ENCODE peak calls at places on chromosomes 16 and 17, in eight cellular contexts. F is astrocyte of the spinal cord, E is dorsolateral prefrontal cortex, R is brain microvascular endothelial cell, W is left ventricle myocardium inferior, B is upper lobe of right lung, O is endodermal cell, D is mucosa of descending colon. V is an unnamed sample.

GRCh38 chr16:17556276-17557052 is 85.7 kb upstream of the XYLT1 start:
- DNase-seq in D (no peak), B (no peak), W (no peak), F (peak), O (peak), E (no peak), R (peak), V (peak)

GRCh38 chr16:23948949-23949392 is 113.2 kb downstream of the PRKCB start:
- DNase-seq in F (no peak), R (no peak), E (no peak), O (no peak), B (no peak), W (no peak), D (no peak), V (no peak)

GRCh38 chr16:71473891-71474290 is 11.8 kb upstream of the ZNF23 start:
- DNase-seq in O (no peak), E (no peak), B (no peak), F (peak), R (no peak), W (no peak), D (no peak), V (no peak)

GRCh38 chr16:84925092-84925772 is 86.1 kb downstream of the ZDHHC7 start:
- DNase-seq in B (peak), O (peak), W (peak), D (peak), R (no peak), E (no peak), F (no peak), V (peak)

GRCh38 chr17:48002208-48002919 is 31.5 kb downstream of the CDK5RAP3 start:
- DNase-seq in E (no peak), W (no peak), F (peak), B (no peak), O (no peak), R (peak), D (no peak), V (peak)

GRCh38 chr16:27698266-27698665 is 148.3 kb downstream of the KATNIP start:
- DNase-seq in B (peak), D (no peak), E (no peak), O (peak), R (no peak), F (no peak), W (no peak), V (peak)

GRCh38 chr17:75525806-75526554 is 483 bp downstream of the LLGL2 start:
- DNase-seq in B (peak), O (peak), D (peak), W (no peak), R (no peak), E (no peak), F (no peak), V (no peak)

GRCh38 chr16:72467157-72467759 is 295.3 kb upstream of the PMFBP1 start:
- DNase-seq in E (no peak), W (no peak), R (peak), B (no peak), D (no peak), O (peak), F (peak), V (peak)

GRCh38 chr16:27801259-27801945 is 251.5 kb downstream of the KATNIP start:
- DNase-seq in O (no peak), F (no peak), R (no peak), D (no peak), B (no peak), W (no peak), E (no peak), V (no peak)

GRCh38 chr16:27359615-27360014 is 42.4 kb upstream of the IL21R start:
- DNase-seq in E (no peak), O (no peak), D (no peak), W (no peak), B (no peak), F (no peak), R (no peak), V (no peak)

GRCh38 chr16:86930663-86931062 is 352.3 kb downstream of the FOXL1 start:
- DNase-seq in E (no peak), F (no peak), W (no peak), O (no peak), D (no peak), R (no peak), B (no peak), V (no peak)

GRCh38 chr17:17545031-17545820 is 46.3 kb downstream of the PEMT start:
- DNase-seq in O (no peak), D (no peak), F (peak), B (no peak), R (peak), W (no peak), E (peak), V (peak)

GRCh38 chr17:30793282-30793977 is 31.1 kb downstream of the CRLF3 start:
- DNase-seq in B (no peak), O (no peak), R (no peak), E (no peak), F (no peak), D (no peak), W (no peak), V (no peak)

GRCh38 chr17:38320482-38320881 is 23.3 kb downstream of the GPR179 start:
- DNase-seq in F (no peak), D (no peak), W (no peak), O (no peak), R (no peak), B (peak), E (no peak), V (no peak)

GRCh38 chr17:13698832-13699231 is 97.1 kb upstream of the HS3ST3A1 start:
- DNase-seq in O (peak), R (no peak), F (no peak), W (no peak), E (no peak), D (no peak), B (no peak), V (no peak)

GRCh38 chr16:89923640-89924297 is 627 bp downstream of the TUBB3 start:
- DNase-seq in O (peak), F (no peak), B (no peak), D (no peak), W (no peak), R (no peak), E (no peak), V (no peak)

GRCh38 chr16:89922884-89923639 is at the start of gene TUBB3:
- DNase-seq in E (peak), B (peak), W (peak), R (peak), F (peak), O (peak), D (peak), V (peak)

GRCh38 chr16:89924298-89924924 is 1.3 kb downstream of the TUBB3 start:
- DNase-seq in W (no peak), R (no peak), F (peak), E (peak), B (no peak), D (peak), O (peak), V (peak)

GRCh38 chr16:89924925-89925307 is 1.8 kb downstream of the TUBB3 start:
- DNase-seq in R (no peak), W (no peak), D (no peak), O (peak), E (no peak), F (no peak), B (no peak), V (no peak)

GRCh38 chr16:89925596-89926079 is 2.5 kb downstream of the TUBB3 start:
- DNase-seq in E (no peak), O (no peak), R (no peak), F (no peak), B (no peak), W (no peak), D (no peak), V (peak)
- TF ChIP-seq CTCF in E (no peak), O (peak), R (peak), F (no peak), B (no peak), W (no peak), D (no peak), V (no peak)

DNA sequence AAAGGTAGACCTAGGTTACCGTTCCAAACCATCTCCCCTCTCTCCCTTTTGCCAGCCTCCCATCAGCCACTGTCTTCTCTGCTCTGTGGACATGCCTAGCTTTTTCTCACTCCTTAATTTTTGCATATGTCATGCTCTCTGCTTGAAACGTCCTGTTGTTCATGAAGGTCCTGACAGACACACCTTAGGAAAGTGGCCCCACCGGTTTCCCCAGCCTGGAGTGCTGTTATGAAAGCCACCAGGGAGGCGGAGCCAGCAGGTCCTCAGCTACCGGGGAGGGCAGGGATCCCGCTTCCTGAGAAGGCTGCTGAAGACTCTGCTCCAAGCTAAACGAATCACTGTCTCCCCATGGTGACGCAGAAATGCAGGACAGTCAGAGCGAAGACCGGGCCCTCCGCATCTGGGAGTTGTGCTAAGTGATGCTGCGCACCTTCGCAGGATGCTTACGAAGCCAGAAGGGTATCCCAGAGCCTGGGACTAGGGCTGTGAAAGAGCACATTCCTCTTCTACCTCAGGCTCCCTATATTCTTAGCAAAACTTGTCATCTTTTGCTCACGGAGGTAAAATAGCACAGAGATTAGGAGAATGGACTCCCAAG is 2.3 kb upstream of the SLC16A11 start:
- DNase-seq in R (no peak), E (peak), W (no peak), O (peak), B (peak), F (no peak), D (peak), V (peak)
- H3K4me3 ChIP-seq in R (no peak), E (peak), W (peak), O (peak), B (peak), F (no peak), D (no peak), V (peak)

GRCh38 chr17:42748202-42748905 is 3.5 kb upstream of the EZH1 start:
- DNase-seq in B (no peak), W (no peak), R (no peak), O (no peak), D (no peak), E (no peak), F (no peak), V (no peak)

GRCh38 chr17:42740699-42741098 is 4.1 kb downstream of the EZH1 start:
- DNase-seq in F (no peak), D (no peak), O (no peak), E (no peak), W (no peak), B (no peak), R (no peak), V (no peak)

GRCh38 chr17:42744806-42745617 is at the start of gene EZH1:
- DNase-seq in F (peak), B (peak), D (peak), W (peak), R (peak), E (peak), O (peak), V (peak)

GRCh38 chr17:42744283-42744805 is 496 bp downstream of the EZH1 start:
- DNase-seq in W (peak), D (peak), R (no peak), O (no peak), F (peak), E (peak), B (peak), V (peak)

DNA sequence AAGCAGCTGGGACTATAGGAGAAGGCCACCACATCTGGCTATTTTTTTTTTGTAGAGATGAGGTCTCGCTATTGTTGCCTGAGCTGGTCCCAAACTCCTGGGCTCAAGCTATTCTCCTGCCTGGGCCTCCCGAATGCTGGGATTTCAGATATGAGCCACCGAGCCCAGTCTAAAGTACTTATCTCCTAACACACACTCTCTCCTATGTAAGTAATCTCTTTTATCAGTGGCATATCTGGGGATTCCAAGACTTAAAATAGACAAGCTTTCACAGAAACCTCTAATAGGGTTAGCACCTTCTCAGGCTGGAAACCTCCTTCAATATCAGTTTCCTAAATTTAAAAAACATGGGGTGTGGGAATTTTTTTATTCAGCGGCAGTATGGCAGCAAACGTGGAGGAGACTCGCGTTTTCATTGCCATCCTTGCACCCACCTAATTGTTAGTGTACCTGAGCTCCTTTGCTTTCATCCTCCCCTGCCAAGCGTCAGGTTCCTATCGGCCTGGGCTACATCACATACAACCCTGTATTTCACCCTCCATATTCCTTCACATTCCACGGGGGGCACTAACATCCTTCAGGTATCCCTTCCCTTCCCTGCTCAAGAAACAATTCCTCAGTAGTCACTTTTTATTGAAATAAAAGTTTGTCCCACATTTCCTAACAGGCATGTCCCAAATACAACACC is 1.1 kb downstream of the EZH1 start:
- DNase-seq in E (no peak), R (no peak), F (no peak), B (no peak), D (no peak), W (no peak), O (no peak), V (no peak)
- TF ChIP-seq CTCF in E (peak), R (peak), F (no peak), B (no peak), D (no peak), W (no peak), O (peak), V (peak)

GRCh38 chr17:68182016-68182315 is 65.9 kb upstream of the AMZ2 start:
- DNase-seq in R (no peak), W (no peak), F (no peak), B (no peak), E (no peak), O (no peak), D (no peak), V (no peak)
- H3K4me3 ChIP-seq in R (no peak), W (no peak), F (no peak), B (peak), E (no peak), O (no peak), D (no peak), V (no peak)

DNA sequence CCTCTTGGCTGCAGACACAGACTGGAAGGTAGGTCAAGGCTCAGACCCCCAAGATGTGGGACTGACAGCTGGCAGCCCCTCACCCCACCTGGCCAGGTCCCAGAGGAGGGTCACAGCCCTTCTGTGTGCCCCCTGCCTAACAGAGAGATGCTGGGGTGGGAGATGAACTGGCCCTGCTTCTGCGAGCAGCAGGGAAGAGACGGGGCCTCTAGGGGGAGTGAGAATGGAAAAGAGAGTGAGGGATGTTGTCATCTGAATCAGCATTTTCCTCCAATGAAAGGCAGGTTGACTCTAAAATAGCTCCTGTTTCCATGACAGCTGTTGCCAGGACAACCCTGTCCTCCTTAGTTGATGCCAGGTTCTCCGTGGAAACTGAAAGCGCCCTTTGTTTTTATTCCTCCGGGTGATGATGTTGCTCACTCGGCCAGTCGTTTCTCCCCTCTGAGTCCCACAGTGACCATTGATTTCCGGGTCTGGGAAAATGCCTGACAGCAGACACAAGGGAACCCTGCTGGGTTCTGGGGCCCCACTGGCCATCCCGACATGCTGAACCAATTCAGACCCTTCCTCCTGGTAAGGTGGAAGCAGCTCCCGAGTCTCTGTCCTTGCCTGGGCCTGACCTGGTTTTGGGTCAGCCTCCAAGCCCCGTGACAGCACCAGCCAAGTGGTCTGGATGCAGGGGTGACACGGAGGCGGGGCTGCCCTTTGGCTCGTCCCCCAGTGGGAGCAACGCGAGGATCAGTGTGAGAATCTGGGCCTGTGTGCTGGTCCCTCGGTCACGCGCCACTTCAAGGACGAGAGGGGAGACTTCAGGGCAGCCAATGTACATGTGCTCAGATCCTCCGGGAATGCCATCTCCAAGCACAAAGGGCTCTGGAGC is 4.7 kb upstream of the NDRG4 start:
- DNase-seq in F (peak), W (peak), E (peak), D (no peak), O (peak), B (peak), R (peak), V (peak)
- TF ChIP-seq CTCF in F (peak), W (peak), E (peak), D (no peak), O (peak), B (no peak), R (peak), V (peak)

GRCh38 chr17:57360266-57360665 is 103.9 kb downstream of the MSI2 start:
- DNase-seq in W (no peak), B (no peak), O (no peak), R (no peak), F (no peak), E (no peak), D (no peak), V (no peak)

GRCh38 chr17:57356153-57356721 is 99.9 kb downstream of the MSI2 start:
- DNase-seq in R (no peak), B (no peak), O (no peak), W (no peak), D (no peak), F (no peak), E (no peak), V (no peak)

GRCh38 chr17:57356722-57357391 is 100.5 kb downstream of the MSI2 start:
- DNase-seq in W (no peak), O (peak), R (no peak), F (peak), D (no peak), B (no peak), E (peak), V (peak)

GRCh38 chr17:57357392-57357784 is 101.1 kb downstream of the MSI2 start:
- DNase-seq in F (peak), W (peak), B (peak), E (peak), O (no peak), R (no peak), D (no peak), V (no peak)

GRCh38 chr17:57357830-57358426 is 101.6 kb downstream of the MSI2 start:
- DNase-seq in O (no peak), W (no peak), E (no peak), B (no peak), D (no peak), F (no peak), R (no peak), V (no peak)
- H3K4me3 ChIP-seq in O (no peak), W (no peak), E (no peak), B (no peak), D (no peak), F (no peak), R (no peak), V (no peak)

GRCh38 chr16:68445458-68445857 is 2.9 kb downstream of the SMPD3 start:
- DNase-seq in B (no peak), R (peak), O (peak), F (no peak), E (peak), W (no peak), D (no peak), V (peak)
- TF ChIP-seq CTCF in B (peak), R (peak), O (peak), F (peak), E (peak), W (peak), D (peak), V (peak)

GRCh38 chr17:1260762-1261161 is 9.5 kb upstream of the BHLHA9 start:
- DNase-seq in O (no peak), E (no peak), R (no peak), D (no peak), B (no peak), F (no peak), W (no peak), V (no peak)

GRCh38 chr17:1256699-1257098 is 13.5 kb upstream of the BHLHA9 start:
- DNase-seq in D (no peak), B (no peak), E (no peak), R (no peak), O (no peak), W (no peak), F (no peak), V (no peak)

GRCh38 chr17:1255041-1255440 is 15.2 kb upstream of the BHLHA9 start:
- DNase-seq in O (no peak), B (no peak), W (no peak), F (no peak), R (no peak), D (no peak), E (no peak), V (no peak)

GRCh38 chr17:1264196-1264595 is 6.0 kb upstream of the BHLHA9 start:
- DNase-seq in W (no peak), O (peak), B (no peak), E (no peak), R (no peak), F (no peak), D (no peak), V (no peak)

DNA sequence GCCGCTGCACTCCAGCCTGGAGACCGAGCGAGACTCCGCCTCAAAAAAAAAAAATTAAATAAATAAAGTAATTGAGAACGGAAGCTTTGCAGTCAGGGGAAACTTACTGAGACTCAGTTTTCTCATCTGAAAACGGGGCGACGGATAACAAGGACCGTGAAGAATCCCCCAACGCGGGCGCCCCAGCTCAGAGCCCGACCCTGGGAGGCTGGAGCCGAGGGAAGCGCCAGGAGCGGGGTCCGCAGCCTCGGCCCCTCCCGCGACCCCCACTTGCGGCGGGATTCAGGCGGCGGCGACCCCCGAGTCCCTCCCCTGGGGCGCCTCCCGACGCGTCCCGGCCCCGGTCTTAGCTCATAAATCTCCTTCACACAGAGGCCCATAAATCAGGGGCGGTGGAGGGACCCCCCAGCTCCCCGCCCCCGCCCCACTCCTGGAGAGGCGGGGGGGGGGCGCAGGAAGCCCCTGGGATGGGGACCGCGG is 10.3 kb upstream of the BHLHA9 start:
- DNase-seq in R (no peak), O (no peak), F (peak), W (no peak), D (no peak), E (no peak), B (no peak), V (peak)
- H3K4me3 ChIP-seq in R (peak), O (peak), F (peak), W (peak), D (no peak), E (peak), B (peak), V (peak)

GRCh38 chr16:50326835-50327465 is 41.8 kb downstream of the BRD7 start:
- DNase-seq in O (peak), W (no peak), B (no peak), D (no peak), E (no peak), F (peak), R (peak), V (peak)
- TF ChIP-seq CTCF in O (peak), W (peak), B (peak), D (no peak), E (peak), F (peak), R (peak), V (peak)

GRCh38 chr16:67403976-67404555 is 10.8 kb upstream of the TPPP3 start:
- DNase-seq in R (no peak), O (no peak), F (no peak), B (no peak), D (peak), W (no peak), E (no peak), V (no peak)
- H3K4me3 ChIP-seq in R (no peak), O (no peak), F (no peak), B (no peak), D (no peak), W (no peak), E (no peak), V (no peak)

V was measured in choroid plexus epithelial cell.